ENCODE peak calls at places on chromosomes 4 and X, in seven cellular contexts. H is endothelial cell, U is BE2C, D is A172, A is cardiac muscle cell, J is left cardiac atrium, C is mesendoderm. I is an unnamed sample.

GRCh38 chrX:118373538-118373937 is 27.6 kb downstream of the WDR44 start:
- DNase-seq in C (no peak), J (no peak), H (no peak), U (no peak), A (peak; percentile 1), D (no peak), I (no peak)

GRCh38 chr4:3353747-3354454 is 61.1 kb downstream of the RGS12 start:
- DNase-seq in H (no peak), U (no peak), C (no peak), J (no peak), A (no peak), D (no peak), I (no peak)

GRCh38 chrX:102976793-102977495 is 39.9 kb downstream of the RAB40AL start:
- DNase-seq in J (no peak), C (no peak), A (no peak), U (no peak), D (peak; percentile 17), H (no peak), I (peak; percentile 65)

GRCh38 chrX:150361777-150362351 is 1.3 kb upstream of the MAMLD1 start:
- DNase-seq in U (no peak), D (peak; percentile 33), C (peak; percentile 1), A (no peak), J (peak; percentile 34), H (peak; percentile 3), I (no peak)

GRCh38 chrX:39073131-39073530 is 271.9 kb downstream of the MID1IP1 start:
- DNase-seq in D (no peak), U (no peak), A (no peak), C (no peak), H (no peak), J (no peak), I (peak; percentile 64)

GRCh38 chr4:139278956-139279722 is 886 bp downstream of the MGARP start:
- DNase-seq in H (peak; percentile 26), A (no peak), J (no peak), C (peak; percentile 42), D (no peak), U (no peak), I (no peak)

GRCh38 chr4:76459291-76459723 is 24.3 kb downstream of the SHROOM3 start:
- DNase-seq in J (no peak), D (peak; percentile 75), U (no peak), C (peak; percentile 99), A (peak; percentile 32), H (peak; percentile 26), I (no peak)

GRCh38 chr4:66972087-66972486 is 573.2 kb downstream of the CENPC start:
- DNase-seq in A (no peak), H (no peak), U (no peak), C (no peak), J (no peak), D (no peak), I (no peak)

GRCh38 chr4:8558080-8558960 is 21.9 kb upstream of the GPR78 start:
- DNase-seq in C (no peak), U (no peak), A (no peak), J (no peak), D (peak; percentile 57), H (no peak), I (no peak)

GRCh38 chr4:16496501-16496900 is 270.2 kb upstream of the TAPT1 start:
- DNase-seq in D (no peak), U (peak; percentile 50), H (no peak), C (peak; percentile 19), J (no peak), A (no peak), I (no peak)

GRCh38 chr4:10100734-10101216 is 15.8 kb downstream of the WDR1 start:
- DNase-seq in C (no peak), A (no peak), D (no peak), H (no peak), U (no peak), J (peak; percentile 58), I (no peak)

GRCh38 chrX:103626855-103627254 is 1.9 kb upstream of the TCEAL1 start:
- DNase-seq in J (no peak), A (no peak), C (no peak), D (no peak), U (no peak), H (no peak), I (no peak)

GRCh38 chr4:83019794-83020497 is 9.3 kb upstream of the LIN54 start:
- DNase-seq in J (no peak), C (no peak), A (no peak), H (no peak), U (no peak), D (no peak), I (no peak)

GRCh38 chrX:104929324-104929723 is 291.2 kb downstream of the TEX13A start:
- DNase-seq in C (no peak), U (no peak), A (no peak), D (no peak), H (no peak), J (no peak), I (no peak)

GRCh38 chrX:108000751-108001150 is 18.6 kb upstream of the TEX13B start:
- DNase-seq in U (no peak), D (no peak), C (no peak), H (no peak), J (no peak), A (no peak), I (no peak)

GRCh38 chr4:181176306-181176705 is 1066.9 kb upstream of the TENM3 start:
- DNase-seq in C (no peak), H (no peak), A (no peak), U (no peak), D (no peak), J (no peak), I (no peak)

GRCh38 chr4:110636677-110637407 is 14.0 kb upstream of the PITX2 start:
- DNase-seq in C (peak; percentile 92), J (peak; percentile 31), A (peak; percentile 55), U (no peak), H (peak; percentile 44), D (peak; percentile 77), I (no peak)

GRCh38 chrX:31543565-31544125 is 471.8 kb upstream of the FTHL17 start:
- DNase-seq in H (no peak), J (no peak), U (no peak), A (no peak), C (peak; percentile 35), D (peak; percentile 53), I (no peak)

GRCh38 chr4:1890979-1891378 is 19.8 kb downstream of the NSD2 start:
- DNase-seq in H (no peak), U (no peak), J (no peak), D (no peak), C (no peak), A (no peak), I (no peak)

GRCh38 chrX:19867411-19867732 is 20.0 kb downstream of the SH3KBP1 start:
- DNase-seq in C (no peak), J (no peak), A (no peak), H (no peak), D (no peak), U (no peak), I (no peak)

GRCh38 chr4:174201898-174202297 is 81.6 kb downstream of the FBXO8 start:
- DNase-seq in U (no peak), A (no peak), J (no peak), H (no peak), D (no peak), C (no peak), I (no peak)

GRCh38 chr4:153735901-153736461 is 23.8 kb downstream of the RNF175 start:
- DNase-seq in D (peak; percentile 54), J (no peak), U (no peak), A (no peak), C (no peak), H (no peak), I (no peak)

GRCh38 chr4:40301592-40301991 is 33.5 kb upstream of the CHRNA9 start:
- DNase-seq in C (no peak), U (no peak), H (no peak), A (no peak), J (no peak), D (no peak), I (no peak)

GRCh38 chr4:112327950-112328349 is 30.8 kb downstream of the ALPK1 start:
- DNase-seq in U (no peak), D (peak; percentile 36), J (no peak), A (peak; percentile 43), C (peak; percentile 60), H (no peak), I (peak; percentile 59)

GRCh38 chrX:15128838-15129237 is 141.0 kb downstream of the ASB9 start:
- DNase-seq in U (no peak), J (no peak), A (no peak), C (no peak), H (no peak), D (no peak), I (no peak)

GRCh38 chrX:38426785-38427184 is 74.4 kb downstream of the OTC start:
- DNase-seq in U (no peak), A (no peak), H (no peak), C (no peak), D (no peak), J (no peak), I (peak; percentile 3)

GRCh38 chrX:114626323-114626722 is 42.4 kb downstream of the HTR2C start:
- DNase-seq in C (no peak), D (peak; percentile 0), U (peak; percentile 3), H (no peak), A (peak; percentile 52), J (no peak), I (peak; percentile 19)

GRCh38 chr4:39335566-39335965 is 30.6 kb downstream of the RFC1 start:
- DNase-seq in C (no peak), J (no peak), A (no peak), U (no peak), H (no peak), D (no peak), I (no peak)

GRCh38 chrX:153984351-153985178 is 12.0 kb downstream of the TMEM187 start:
- DNase-seq in H (no peak), C (no peak), U (no peak), D (no peak), J (no peak), A (no peak), I (no peak)

GRCh38 chr4:990746-991367 is 2.3 kb downstream of the SLC26A1 start:
- DNase-seq in C (no peak), H (no peak), A (no peak), J (no peak), D (no peak), U (no peak), I (no peak)

GRCh38 chr4:3877868-3878267 is 111.7 kb downstream of the ADRA2C start:
- DNase-seq in C (no peak), U (no peak), H (no peak), J (no peak), A (no peak), D (no peak), I (no peak)

GRCh38 chrX:150094375-150094774 is 156.1 kb upstream of the EOLA2 start:
- DNase-seq in U (no peak), J (no peak), A (no peak), C (no peak), H (no peak), D (no peak), I (no peak)